ENCODE peak calls at places on chromosomes 1 and 21, in four cellular contexts. Y is iris pigment epithelial cell, W is amygdala, K is GM23248. M is an unnamed sample.

GRCh38 chr1:80846966-80847365 is 953.8 kb upstream of the ADGRL2 start:
- DNase-seq in Y (no peak), K (no peak), W (no peak), M (no peak)

GRCh38 chr1:236534164-236534651 is 10.4 kb downstream of the LGALS8 start:
- DNase-seq in Y (peak), W (no peak), K (peak), M (no peak)

GRCh38 chr1:186623547-186623946 is 56.7 kb downstream of the PTGS2 start:
- DNase-seq in W (no peak), K (no peak), Y (no peak), M (no peak)

GRCh38 chr1:203906932-203907331 is 45.5 kb downstream of the SNRPE start:
- DNase-seq in Y (peak), K (peak), W (no peak), M (no peak)

GRCh38 chr1:62508187-62508758 is 71.4 kb downstream of the USP1 start:
- DNase-seq in Y (peak), W (no peak), K (peak), M (no peak)

GRCh38 chr1:3821934-3822307 is 25.6 kb upstream of the LRRC47 start:
- DNase-seq in Y (no peak), W (no peak), K (no peak), M (no peak)

GRCh38 chr1:35505911-35506798 is 51.0 kb downstream of the KIAA0319L start:
- DNase-seq in W (no peak), K (peak), Y (peak), M (no peak)

GRCh38 chr21:30491963-30492428 is at the start of gene KRTAP19-3:
- DNase-seq in K (no peak), Y (no peak), W (no peak), M (no peak)

GRCh38 chr1:95407146-95407863 is 173.3 kb downstream of the RWDD3 start:
- DNase-seq in K (peak), Y (no peak), W (no peak), M (peak)

GRCh38 chr1:72286401-72286800 is 4.1 kb upstream of the NEGR1 start:
- DNase-seq in Y (peak), W (no peak), K (no peak), M (no peak)

GRCh38 chr1:90612033-90612432 is 105.1 kb downstream of the BARHL2 start:
- DNase-seq in Y (no peak), K (no peak), W (no peak), M (no peak)

GRCh38 chr1:244246334-244246733 is 195.3 kb downstream of the ZBTB18 start:
- DNase-seq in Y (no peak), K (no peak), W (no peak), M (no peak)

GRCh38 chr1:95179205-95180001 is 54.6 kb upstream of the RWDD3 start:
- DNase-seq in K (no peak), Y (no peak), W (no peak), M (no peak)

GRCh38 chr1:106921186-106921585 is 135.3 kb upstream of the PRMT6 start:
- DNase-seq in K (peak), W (no peak), Y (peak), M (no peak)

GRCh38 chr1:182340233-182341058 is 51.1 kb downstream of the GLUL start:
- DNase-seq in K (peak), Y (peak), W (no peak), M (no peak)

GRCh38 chr21:16117851-16118592 is 388.2 kb downstream of the USP25 start:
- DNase-seq in Y (peak), K (peak), W (no peak), M (no peak)

GRCh38 chr1:201215531-201216357 is 25.1 kb downstream of the IGFN1 start:
- DNase-seq in K (no peak), W (no peak), Y (no peak), M (no peak)

GRCh38 chr1:233294991-233295774 is at the start of gene PCNX2:
- DNase-seq in Y (peak), W (no peak), K (peak), M (peak)